ENCODE peak calls at places on chromosomes 5 and 9, in four cellular contexts. One of them, this sample, is unnamed.

GRCh38 chr5:1445313-1445894 is at the start of gene SLC6A3:
- DNase-seq in BJ: no peak
- DNase-seq in natural killer cell: no peak
- DNase-seq in MCF 10A: no peak
- DNase-seq in this sample: no peak

GRCh38 chr5:2767089-2767488 is 15.6 kb upstream of the IRX2 start:
- DNase-seq in BJ: no peak
- DNase-seq in natural killer cell: no peak
- DNase-seq in MCF 10A: no peak
- DNase-seq in this sample: no peak

GRCh38 chr5:72328172-72328571 is 8.0 kb downstream of the PTCD2 start:
- DNase-seq in BJ: no peak
- DNase-seq in natural killer cell: no peak
- DNase-seq in MCF 10A: peak
- DNase-seq in this sample: no peak

GRCh38 chr9:84207443-84208032 is 133.0 kb downstream of the SLC28A3 start:
- DNase-seq in BJ: no peak
- DNase-seq in natural killer cell: no peak
- DNase-seq in MCF 10A: no peak
- DNase-seq in this sample: no peak

GRCh38 chr9:22216730-22217160 is 207.6 kb upstream of the CDKN2B start:
- DNase-seq in BJ: peak
- DNase-seq in natural killer cell: no peak
- DNase-seq in MCF 10A: peak
- DNase-seq in this sample: no peak

GRCh38 chr5:143968071-143968878 is 156.3 kb downstream of the HMHB1 start:
- DNase-seq in BJ: peak
- DNase-seq in natural killer cell: no peak
- DNase-seq in MCF 10A: peak
- DNase-seq in this sample: peak

GRCh38 chr5:129359450-129359849 is 100.6 kb upstream of the ADAMTS19 start:
- DNase-seq in BJ: no peak
- DNase-seq in natural killer cell: no peak
- DNase-seq in MCF 10A: peak
- DNase-seq in this sample: no peak

GRCh38 chr5:29867155-29867554 is 1326.3 kb upstream of the CDH6 start:
- DNase-seq in BJ: no peak
- DNase-seq in natural killer cell: no peak
- DNase-seq in MCF 10A: no peak
- DNase-seq in this sample: no peak

GRCh38 chr5:79527431-79527830 is 13.5 kb upstream of the HOMER1 start:
- DNase-seq in BJ: no peak
- DNase-seq in natural killer cell: no peak
- DNase-seq in MCF 10A: no peak
- DNase-seq in this sample: no peak

GRCh38 chr9:133425049-133425632 is 3.0 kb downstream of the ADAMTS13 start:
- DNase-seq in BJ: no peak
- DNase-seq in natural killer cell: no peak
- DNase-seq in MCF 10A: no peak
- DNase-seq in this sample: no peak

GRCh38 chr9:136511670-136512592 is 29.1 kb upstream of the SEC16A start:
- DNase-seq in BJ: no peak
- DNase-seq in natural killer cell: no peak
- DNase-seq in MCF 10A: no peak
- DNase-seq in this sample: no peak

GRCh38 chr5:1985781-1986180 is 103.1 kb upstream of the IRX4 start:
- DNase-seq in BJ: no peak
- DNase-seq in natural killer cell: no peak
- DNase-seq in MCF 10A: no peak
- DNase-seq in this sample: no peak

GRCh38 chr9:119185298-119185697 is 183.9 kb downstream of the BRINP1 start:
- DNase-seq in BJ: no peak
- DNase-seq in natural killer cell: no peak
- DNase-seq in MCF 10A: peak
- DNase-seq in this sample: no peak

GRCh38 chr5:154295551-154295950 is 105.0 kb downstream of the GALNT10 start:
- DNase-seq in BJ: no peak
- DNase-seq in natural killer cell: no peak
- DNase-seq in MCF 10A: no peak
- DNase-seq in this sample: no peak

GRCh38 chr5:132234684-132235062 is 7.0 kb upstream of the P4HA2 start:
- DNase-seq in BJ: no peak
- DNase-seq in natural killer cell: no peak
- DNase-seq in MCF 10A: no peak
- DNase-seq in this sample: no peak

GRCh38 chr5:91449083-91449482 is 66.0 kb upstream of the ARRDC3 start:
- DNase-seq in BJ: no peak
- DNase-seq in natural killer cell: no peak
- DNase-seq in MCF 10A: no peak
- DNase-seq in this sample: no peak

GRCh38 chr5:149445739-149446369 is 66.8 kb upstream of the IL17B start:
- DNase-seq in BJ: peak
- DNase-seq in natural killer cell: no peak
- DNase-seq in MCF 10A: peak
- DNase-seq in this sample: peak

GRCh38 chr9:11735391-11735790 is 957.8 kb upstream of the TYRP1 start:
- DNase-seq in BJ: no peak
- DNase-seq in natural killer cell: no peak
- DNase-seq in MCF 10A: peak
- DNase-seq in this sample: no peak

GRCh38 chr9:136629879-136630661 is 32.6 kb upstream of the EGFL7 start:
- DNase-seq in BJ: no peak
- DNase-seq in natural killer cell: peak
- DNase-seq in MCF 10A: peak
- DNase-seq in this sample: no peak

GRCh38 chr9:128317629-128318028 is 4.6 kb downstream of the TRUB2 start:
- DNase-seq in BJ: no peak
- DNase-seq in natural killer cell: no peak
- DNase-seq in MCF 10A: no peak
- DNase-seq in this sample: no peak

GRCh38 chr5:154783774-154784460 is 28.7 kb downstream of the LARP1 start:
- DNase-seq in BJ: no peak
- DNase-seq in natural killer cell: no peak
- DNase-seq in MCF 10A: no peak
- DNase-seq in this sample: no peak

GRCh38 chr5:74643160-74643562 is 2.6 kb upstream of the ENC1 start:
- DNase-seq in BJ: peak
- DNase-seq in natural killer cell: no peak
- DNase-seq in MCF 10A: peak
- DNase-seq in this sample: peak

GRCh38 chr5:74640450-74641013 is at the start of gene ENC1:
- DNase-seq in BJ: no peak
- DNase-seq in natural killer cell: peak
- DNase-seq in MCF 10A: peak
- DNase-seq in this sample: peak

GRCh38 chr5:74642543-74642863 is 2.0 kb upstream of the ENC1 start:
- DNase-seq in BJ: no peak
- DNase-seq in natural killer cell: no peak
- DNase-seq in MCF 10A: peak
- DNase-seq in this sample: no peak

GRCh38 chr5:74641014-74641777 is 668 bp upstream of the ENC1 start:
- DNase-seq in BJ: no peak
- DNase-seq in natural killer cell: peak
- DNase-seq in MCF 10A: peak
- DNase-seq in this sample: no peak

DNA sequence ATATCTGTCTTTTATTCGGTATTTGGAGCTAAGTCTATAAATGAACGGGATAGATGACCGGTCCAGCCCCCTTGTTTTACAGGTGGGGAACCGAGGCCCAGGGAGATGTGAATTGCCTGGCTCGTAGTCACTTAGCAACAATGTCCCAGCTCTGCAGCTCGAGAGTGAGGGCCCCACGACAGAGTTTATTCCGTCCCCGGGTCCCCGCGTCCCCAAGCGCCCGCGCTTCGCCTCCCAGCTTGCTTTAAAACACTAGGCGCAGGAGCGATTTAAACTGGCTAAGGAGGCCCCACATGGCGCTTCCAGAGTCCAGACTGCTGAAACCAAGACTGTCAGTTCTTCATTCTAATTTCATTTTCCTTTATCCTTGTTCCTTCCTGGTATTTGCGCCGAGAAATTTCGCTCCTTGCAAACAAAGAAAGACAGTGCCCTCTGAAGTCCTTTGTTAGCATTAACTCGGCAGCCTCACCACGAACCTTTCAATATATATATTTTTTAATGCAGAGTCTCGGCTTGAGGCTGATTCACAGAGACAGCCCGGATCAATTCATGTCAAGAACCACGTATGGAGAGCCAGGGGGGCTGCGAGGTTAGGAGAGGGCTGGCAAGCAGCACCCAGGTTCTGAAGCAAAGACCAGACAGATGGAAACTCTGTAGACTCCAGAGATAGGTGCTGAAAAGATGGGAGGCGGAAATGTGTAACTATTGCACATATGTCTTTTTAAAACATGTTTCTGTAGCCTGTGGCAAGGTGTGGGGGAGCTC is 1.4 kb upstream of the ENC1 start:
- DNase-seq in BJ: no peak
- DNase-seq in natural killer cell: no peak
- DNase-seq in MCF 10A: peak
- DNase-seq in this sample: peak
- TF ChIP-seq CTCF in BJ: peak
- TF ChIP-seq CTCF in natural killer cell: peak
- TF ChIP-seq CTCF in MCF 10A: peak
- TF ChIP-seq CTCF in this sample: peak

DNA sequence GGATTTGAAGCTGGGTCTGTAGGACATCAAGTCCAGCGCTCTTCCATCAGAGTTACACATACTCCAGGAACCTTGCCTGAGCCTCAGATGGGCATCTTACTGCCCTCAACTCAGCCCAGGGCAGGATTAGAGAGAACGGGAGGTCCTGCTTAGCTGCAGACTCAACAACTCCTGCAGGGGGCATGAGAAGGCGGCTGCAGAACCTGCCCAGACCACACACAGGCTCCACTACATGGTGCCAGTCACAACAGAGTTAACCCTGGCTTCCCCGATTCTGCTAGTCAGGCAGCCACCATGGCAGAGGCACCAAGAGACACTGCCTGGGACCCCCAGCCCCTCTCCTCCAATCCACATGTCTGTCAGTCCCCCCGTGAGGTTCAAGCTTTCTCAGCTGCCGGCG is 23.9 kb upstream of the CPLX2 start:
- DNase-seq in BJ: no peak
- DNase-seq in natural killer cell: no peak
- DNase-seq in MCF 10A: no peak
- DNase-seq in this sample: no peak
- TF ChIP-seq CTCF in BJ: peak
- TF ChIP-seq CTCF in natural killer cell: no peak
- TF ChIP-seq CTCF in MCF 10A: no peak
- TF ChIP-seq CTCF in this sample: peak

GRCh38 chr9:134660407-134660806 is 18.8 kb downstream of the COL5A1 start:
- DNase-seq in BJ: no peak
- DNase-seq in natural killer cell: no peak
- DNase-seq in MCF 10A: no peak
- DNase-seq in this sample: no peak
- TF ChIP-seq CTCF in BJ: peak
- TF ChIP-seq CTCF in natural killer cell: no peak
- TF ChIP-seq CTCF in MCF 10A: peak
- TF ChIP-seq CTCF in this sample: peak

DNA sequence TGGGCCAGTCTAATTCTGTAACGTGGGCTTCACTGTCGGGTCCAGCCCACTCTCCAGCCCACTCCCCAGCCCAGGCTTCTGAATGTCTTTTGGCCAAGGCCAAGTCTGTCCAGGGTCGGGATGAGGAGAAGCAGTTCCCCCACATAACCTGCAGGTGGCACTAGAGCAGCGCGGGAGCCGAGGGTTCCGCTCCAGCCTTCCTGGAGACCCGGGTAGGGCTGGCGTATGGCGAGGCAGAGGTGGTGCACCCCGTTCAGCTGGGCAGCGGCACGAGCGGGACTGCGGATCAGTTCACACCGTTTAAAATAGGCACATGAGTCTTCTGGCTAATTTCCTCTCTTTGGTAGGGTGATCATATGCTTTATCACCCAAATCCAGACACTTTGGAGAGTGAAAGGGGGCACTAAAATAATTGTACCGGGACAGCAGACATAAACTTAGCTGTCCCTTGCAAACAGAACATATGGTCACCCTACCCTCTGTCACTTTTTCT is 185.9 kb downstream of the MSX2 start:
- DNase-seq in BJ: no peak
- DNase-seq in natural killer cell: no peak
- DNase-seq in MCF 10A: peak
- DNase-seq in this sample: peak
- TF ChIP-seq CTCF in BJ: peak
- TF ChIP-seq CTCF in natural killer cell: peak
- TF ChIP-seq CTCF in MCF 10A: peak
- TF ChIP-seq CTCF in this sample: peak

DNA sequence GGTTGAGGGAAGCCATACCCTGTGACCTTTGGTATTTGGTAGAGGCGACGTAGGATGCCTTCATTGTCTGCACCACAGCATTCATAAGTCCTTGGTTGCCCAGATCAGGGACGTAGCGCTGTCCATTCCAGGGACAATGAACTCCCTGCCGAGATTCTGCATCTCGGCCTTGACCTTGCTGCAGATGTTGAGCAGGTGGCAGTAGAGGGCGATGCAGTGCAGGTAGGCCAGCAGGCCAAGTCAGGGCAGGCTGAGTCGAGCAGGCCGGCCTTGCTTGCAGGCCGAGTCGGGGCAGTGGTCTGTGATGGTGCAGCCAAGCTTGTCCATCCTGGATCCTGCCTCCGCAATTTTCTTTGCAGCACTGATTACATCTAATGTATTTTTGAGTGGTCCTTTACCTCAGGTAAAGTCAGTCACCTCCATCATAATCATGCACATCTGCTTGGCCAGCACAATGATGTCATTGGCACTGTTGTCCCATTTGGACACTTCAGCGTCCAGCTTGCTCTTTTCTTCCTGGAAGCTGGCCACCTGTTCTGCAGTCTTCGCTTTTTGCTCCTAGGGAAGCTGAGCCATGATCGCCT is 93.4 kb upstream of the CCDC112 start:
- DNase-seq in BJ: no peak
- DNase-seq in natural killer cell: no peak
- DNase-seq in MCF 10A: peak
- DNase-seq in this sample: no peak
- TF ChIP-seq CTCF in BJ: no peak
- TF ChIP-seq CTCF in natural killer cell: no peak
- TF ChIP-seq CTCF in MCF 10A: peak
- TF ChIP-seq CTCF in this sample: no peak

GRCh38 chr9:105244996-105245719 is 707 bp downstream of the SLC44A1 start:
- DNase-seq in BJ: no peak
- DNase-seq in natural killer cell: peak
- DNase-seq in MCF 10A: peak
- DNase-seq in this sample: no peak
- TF ChIP-seq CTCF in BJ: peak
- TF ChIP-seq CTCF in natural killer cell: no peak
- TF ChIP-seq CTCF in MCF 10A: peak
- TF ChIP-seq CTCF in this sample: no peak

This sample was measured in AG04450.